ENCODE peak calls at places on chromosomes 1 and 21, in six cellular contexts. W is uterus; Z is PC-9; M is stomach; Y is neural progenitor cell; O is CD8-positive, alpha-beta T cell. D is an unnamed sample. For H3K27me3 and H3K4me1, the result is how much of the 10 kb centered on the place peaks cover.

GRCh38 chr1:157371826-157372225 is 180.5 kb downstream of the FCRL5 start:
- DNase-seq in W (no peak), Z (no peak), M (no peak), Y (no peak), O (no peak), D (no peak)

GRCh38 chr1:46184920-46185658 is 8.8 kb upstream of the P3R3URF start:
- DNase-seq in W (no peak), Z (no peak), M (no peak), Y (no peak), O (no peak), D (no peak)

GRCh38 chr1:5709976-5710375 is 282.2 kb downstream of the NPHP4 start:
- DNase-seq in W (no peak), Z (no peak), M (no peak), Y (no peak), O (no peak), D (no peak)

GRCh38 chr1:201591348-201591747 is 52.4 kb downstream of the NAV1 start:
- DNase-seq in W (no peak), Z (no peak), M (no peak), Y (no peak), O (no peak), D (no peak)

GRCh38 chr1:46580140-46580903 is 23.7 kb downstream of the MKNK1 start:
- DNase-seq in W (no peak), Z (no peak), M (no peak), Y (no peak), O (no peak), D (no peak)

GRCh38 chr1:167409183-167409582 is 109.1 kb downstream of the CD247 start:
- DNase-seq in W (no peak), Z (no peak), M (no peak), Y (no peak), O (no peak), D (no peak)

GRCh38 chr21:33069994-33070811 is at the start of gene OLIG1:
- DNase-seq in W (no peak), Z (no peak), M (peak), Y (peak), O (no peak), D (no peak)

GRCh38 chr1:4062992-4063391 is 162.9 kb upstream of the C1orf174 start:
- DNase-seq in W (no peak), Z (no peak), M (peak), Y (no peak), O (no peak), D (no peak)

GRCh38 chr1:108079550-108079949 is 114.6 kb upstream of the VAV3 start:
- DNase-seq in W (no peak), Z (no peak), M (no peak), Y (no peak), O (peak), D (no peak)

GRCh38 chr1:53642215-53642555 is 96.8 kb downstream of the GLIS1 start:
- DNase-seq in W (no peak), Z (no peak), M (peak), Y (no peak), O (no peak), D (no peak)

GRCh38 chr1:53656062-53656915 is 82.7 kb downstream of the GLIS1 start:
- DNase-seq in W (no peak), Z (no peak), M (no peak), Y (no peak), O (no peak), D (no peak)

GRCh38 chr1:56107278-56107643 is 472.1 kb downstream of the PLPP3 start:
- DNase-seq in W (no peak), Z (no peak), M (no peak), Y (no peak), O (no peak), D (no peak)

GRCh38 chr1:176694713-176695112 is 231.7 kb downstream of the PAPPA2 start:
- DNase-seq in W (no peak), Z (no peak), M (no peak), Y (no peak), O (no peak), D (no peak)

GRCh38 chr1:110605901-110606783 is at the start of gene KCNA2:
- DNase-seq in W (no peak), Z (no peak), M (peak), Y (peak), O (no peak), D (peak)

GRCh38 chr1:119429687-119430086 is 14.7 kb downstream of the HSD3B2 start:
- DNase-seq in W (no peak), Z (no peak), M (no peak), Y (no peak), O (no peak), D (no peak)

GRCh38 chr1:3587133-3587733 is 24.1 kb downstream of the MEGF6 start:
- DNase-seq in W (no peak), Z (no peak), M (peak), Y (no peak), O (no peak), D (peak)

GRCh38 chr1:204076891-204077290 is 4.0 kb downstream of the SOX13 start:
- DNase-seq in W (no peak), Z (no peak), M (no peak), Y (no peak), O (no peak), D (no peak)

GRCh38 chr1:224684920-224685547 is 68.9 kb downstream of the CNIH3 start:
- DNase-seq in W (no peak), Z (no peak), M (no peak), Y (no peak), O (no peak), D (no peak)

GRCh38 chr21:34035619-34036354 is 37.6 kb upstream of the MRPS6 start:
- DNase-seq in W (no peak), Z (no peak), M (no peak), Y (peak), O (no peak), D (no peak)

GRCh38 chr1:229170778-229171505 is 100.0 kb upstream of the RAB4A start:
- DNase-seq in W (no peak), Z (no peak), M (no peak), Y (no peak), O (no peak), D (no peak)

GRCh38 chr21:45363921-45364463 is 41.0 kb upstream of the COL18A1 start:
- DNase-seq in W (peak), Z (peak), M (peak), Y (no peak), O (no peak), D (no peak)

DNA sequence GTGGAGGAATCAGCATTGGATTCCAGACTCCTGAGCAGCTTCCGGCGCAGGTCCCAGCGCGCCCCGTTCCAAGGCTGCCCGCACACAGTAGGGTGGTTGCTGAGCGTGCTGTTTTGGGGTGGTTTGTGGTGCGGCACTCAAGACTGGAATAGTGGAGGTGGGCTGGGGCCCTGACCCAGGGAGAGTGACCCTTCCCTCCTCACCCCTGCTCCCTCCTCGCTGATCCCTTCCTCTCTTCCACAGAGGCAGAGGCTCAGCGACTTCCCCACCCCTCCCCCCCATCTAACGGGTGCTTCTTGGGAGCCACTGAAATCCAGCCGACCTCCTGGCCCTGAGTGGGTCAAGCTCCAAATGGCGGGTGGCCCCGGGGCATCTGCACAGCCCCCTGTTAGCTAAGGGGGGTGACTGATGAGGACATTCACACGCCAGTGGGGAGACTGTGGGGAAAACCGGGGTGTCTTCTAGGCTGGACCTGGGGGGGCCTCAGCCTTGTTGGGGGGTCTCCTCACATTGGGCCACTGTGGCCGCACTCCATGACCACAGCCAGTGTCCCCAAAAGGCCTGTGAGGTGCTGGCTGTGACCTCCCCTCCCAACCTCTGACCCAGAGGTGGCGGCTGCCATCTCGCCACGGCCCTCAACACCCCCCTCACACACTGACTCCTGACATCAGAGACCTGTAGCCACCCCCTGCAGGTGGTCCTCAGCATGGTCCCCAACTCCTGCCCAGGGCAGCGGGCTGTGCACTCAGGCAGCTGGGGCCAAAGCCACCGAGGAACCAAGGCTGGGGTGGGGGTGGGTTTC is 3.9 kb upstream of the HES4 start:
- DNase-seq in W (peak), Z (no peak), M (no peak), Y (no peak), O (no peak), D (no peak)
- H3K27me3 ChIP-seq in W (under half), Z (under half), M (half or more), Y (under half), O (under half), D (under half)

GRCh38 chr1:10676987-10677386 is 119.5 kb downstream of the CASZ1 start:
- DNase-seq in W (no peak), Z (no peak), M (no peak), Y (no peak), O (no peak), D (no peak)
- H3K4me1 ChIP-seq in W (under half), Z (under half), M (half or more), Y (half or more), O (under half), D (under half)

GRCh38 chr1:198056255-198056654 is 100.5 kb upstream of the NEK7 start:
- DNase-seq in W (no peak), Z (no peak), M (no peak), Y (peak), O (no peak), D (peak)
- TF ChIP-seq CTCF in W (no peak), Z (peak), M (no peak), Y (peak), O (no peak), D (peak)

DNA sequence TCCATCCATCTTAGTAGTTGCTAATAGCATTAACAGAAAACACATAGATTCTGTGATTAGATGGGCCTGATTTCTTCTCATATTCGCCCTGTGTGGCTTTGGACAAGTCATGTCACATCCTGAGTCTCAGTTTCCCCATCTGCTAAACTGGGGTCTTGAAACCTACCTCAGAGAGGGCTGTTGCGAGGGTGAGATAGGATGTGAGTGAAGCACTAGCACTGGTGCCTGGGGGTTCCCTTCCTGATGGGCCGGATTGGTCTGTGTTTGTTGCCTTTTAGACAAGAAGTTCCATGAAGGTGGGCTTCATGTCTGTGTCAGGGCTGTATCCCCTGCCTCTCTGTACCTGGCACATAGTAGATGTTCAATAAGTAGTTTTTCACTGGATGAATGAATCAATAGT is 3.5 kb upstream of the MAN1C1 start:
- DNase-seq in W (no peak), Z (no peak), M (no peak), Y (no peak), O (no peak), D (no peak)
- H3K27me3 ChIP-seq in W (under half), Z (under half), M (under half), Y (half or more), O (under half), D (under half)

GRCh38 chr1:235450886-235451457 is 53.3 kb downstream of the B3GALNT2 start:
- DNase-seq in W (no peak), Z (no peak), M (no peak), Y (no peak), O (no peak), D (no peak)
- H3K4me1 ChIP-seq in W (under half), Z (under half), M (under half), Y (under half), O (under half), D (under half)